ENCODE peak calls at places on chromosomes 7 and 10, in eight cellular contexts. X, H, A, U, Q, B, Z and S are unnamed samples.

GRCh38 chr10:133169173-133169947 is 9.3 kb downstream of the KNDC1 start:
- DNase-seq in X (no peak), H (no peak), A (no peak), U (no peak), Q (no peak), B (no peak), Z (no peak), S (no peak)

GRCh38 chr7:30752979-30753378 is 1.0 kb downstream of the INMT start:
- DNase-seq in X (peak; percentile 58), H (no peak), A (no peak), U (peak; percentile 83), Q (peak; percentile 38), B (no peak), Z (peak; percentile 90), S (no peak)

GRCh38 chr10:666237-667012 is 23.0 kb downstream of the DIP2C start:
- DNase-seq in X (no peak), H (no peak), A (no peak), U (no peak), Q (no peak), B (no peak), Z (no peak), S (no peak)

GRCh38 chr10:6136215-6137201 is 47.7 kb downstream of the RBM17 start:
- DNase-seq in X (no peak), H (peak; percentile 57), A (no peak), U (peak; percentile 57), Q (peak; percentile 82), B (peak; percentile 54), Z (no peak), S (peak; percentile 32)

GRCh38 chr7:24834150-24834798 is 77.0 kb upstream of the GSDME start:
- DNase-seq in X (no peak), H (no peak), A (no peak), U (no peak), Q (no peak), B (no peak), Z (peak; percentile 29), S (no peak)

GRCh38 chr10:87761892-87762291 is 56.1 kb downstream of the ATAD1 start:
- DNase-seq in X (no peak), H (peak; percentile 60), A (no peak), U (peak; percentile 69), Q (peak; percentile 79), B (peak; percentile 66), Z (no peak), S (no peak)

GRCh38 chr7:68610751-68611150 is 987.5 kb upstream of the AUTS2 start:
- DNase-seq in X (no peak), H (no peak), A (no peak), U (no peak), Q (no peak), B (no peak), Z (no peak), S (no peak)

GRCh38 chr7:101594790-101595189 is 34.3 kb downstream of the MYL10 start:
- DNase-seq in X (no peak), H (no peak), A (no peak), U (no peak), Q (no peak), B (no peak), Z (no peak), S (no peak)

GRCh38 chr7:508461-509170 is 11.0 kb downstream of the PDGFA start:
- DNase-seq in X (no peak), H (no peak), A (no peak), U (no peak), Q (no peak), B (no peak), Z (no peak), S (no peak)

GRCh38 chr10:3105905-3106304 is 38.6 kb downstream of the PFKP start:
- DNase-seq in X (no peak), H (no peak), A (no peak), U (no peak), Q (no peak), B (no peak), Z (no peak), S (no peak)

GRCh38 chr7:151795168-151795754 is 81.7 kb downstream of the PRKAG2 start:
- DNase-seq in X (no peak), H (peak; percentile 84), A (no peak), U (no peak), Q (no peak), B (no peak), Z (no peak), S (no peak)

GRCh38 chr7:22430457-22430856 is 69.5 kb downstream of the STEAP1B start:
- DNase-seq in X (no peak), H (no peak), A (no peak), U (peak; percentile 14), Q (peak; percentile 77), B (peak; percentile 67), Z (no peak), S (peak; percentile 20)

GRCh38 chr10:11351801-11352200 is 259.6 kb downstream of the USP6NL start:
- DNase-seq in X (no peak), H (no peak), A (no peak), U (no peak), Q (no peak), B (no peak), Z (no peak), S (no peak)

GRCh38 chr7:35802102-35802466 is 1.2 kb downstream of the SEPTIN7 start:
- DNase-seq in X (no peak), H (no peak), A (no peak), U (no peak), Q (no peak), B (no peak), Z (no peak), S (no peak)

GRCh38 chr7:22549667-22550513 is 49.9 kb upstream of the STEAP1B start:
- DNase-seq in X (no peak), H (peak; percentile 16), A (no peak), U (peak; percentile 25), Q (peak; percentile 42), B (peak; percentile 19), Z (no peak), S (no peak)

GRCh38 chr10:133400624-133401424 is 6.9 kb downstream of the MTG1 start:
- DNase-seq in X (no peak), H (peak; percentile 71), A (no peak), U (no peak), Q (no peak), B (no peak), Z (no peak), S (no peak)

GRCh38 chr10:16843252-16843870 is 26.1 kb upstream of the RSU1 start:
- DNase-seq in X (no peak), H (peak; percentile 74), A (no peak), U (peak; percentile 87), Q (peak; percentile 76), B (peak; percentile 42), Z (peak; percentile 19), S (peak; percentile 52)

GRCh38 chr7:35454575-35455385 is 200.9 kb upstream of the TBX20 start:
- DNase-seq in X (no peak), H (no peak), A (no peak), U (no peak), Q (no peak), B (no peak), Z (no peak), S (no peak)

GRCh38 chr10:4354382-4354812 is 471.6 kb upstream of the AKR1E2 start:
- DNase-seq in X (no peak), H (no peak), A (no peak), U (no peak), Q (peak; percentile 76), B (peak; percentile 19), Z (no peak), S (no peak)

GRCh38 chr10:93006435-93007039 is 54.1 kb upstream of the CYP26C1 start:
- DNase-seq in X (no peak), H (peak; percentile 14), A (no peak), U (peak; percentile 71), Q (peak; percentile 52), B (peak; percentile 45), Z (no peak), S (peak; percentile 41)

DNA sequence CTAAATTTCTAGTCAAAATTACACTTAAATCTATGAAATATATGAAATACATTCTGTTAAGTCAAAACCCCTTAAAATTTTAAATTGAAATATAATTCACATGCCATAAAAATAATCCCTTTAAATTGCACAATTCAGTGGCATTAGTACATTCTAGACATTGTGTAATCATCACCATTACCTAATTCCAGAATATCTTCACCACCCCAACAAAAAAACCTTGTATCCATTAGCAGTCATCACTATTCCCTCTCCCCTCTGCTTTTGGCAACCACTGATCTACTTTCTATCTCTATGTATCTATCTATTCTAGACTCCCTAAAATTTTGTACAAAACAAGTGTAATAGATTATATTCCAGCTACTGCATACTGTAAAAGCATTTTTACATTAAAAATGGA is 261.2 kb downstream of the GLI3 start:
- DNase-seq in X (no peak), H (no peak), A (no peak), U (peak; percentile 64), Q (no peak), B (no peak), Z (no peak), S (no peak)
- H3K27ac ChIP-seq in X (no peak overlapping the region), H (no peak overlapping the region), A (no peak overlapping the region), U (no peak overlapping the region), Q (no peak overlapping the region), B (no peak overlapping the region), Z (no peak overlapping the region), S (no peak overlapping the region)

DNA sequence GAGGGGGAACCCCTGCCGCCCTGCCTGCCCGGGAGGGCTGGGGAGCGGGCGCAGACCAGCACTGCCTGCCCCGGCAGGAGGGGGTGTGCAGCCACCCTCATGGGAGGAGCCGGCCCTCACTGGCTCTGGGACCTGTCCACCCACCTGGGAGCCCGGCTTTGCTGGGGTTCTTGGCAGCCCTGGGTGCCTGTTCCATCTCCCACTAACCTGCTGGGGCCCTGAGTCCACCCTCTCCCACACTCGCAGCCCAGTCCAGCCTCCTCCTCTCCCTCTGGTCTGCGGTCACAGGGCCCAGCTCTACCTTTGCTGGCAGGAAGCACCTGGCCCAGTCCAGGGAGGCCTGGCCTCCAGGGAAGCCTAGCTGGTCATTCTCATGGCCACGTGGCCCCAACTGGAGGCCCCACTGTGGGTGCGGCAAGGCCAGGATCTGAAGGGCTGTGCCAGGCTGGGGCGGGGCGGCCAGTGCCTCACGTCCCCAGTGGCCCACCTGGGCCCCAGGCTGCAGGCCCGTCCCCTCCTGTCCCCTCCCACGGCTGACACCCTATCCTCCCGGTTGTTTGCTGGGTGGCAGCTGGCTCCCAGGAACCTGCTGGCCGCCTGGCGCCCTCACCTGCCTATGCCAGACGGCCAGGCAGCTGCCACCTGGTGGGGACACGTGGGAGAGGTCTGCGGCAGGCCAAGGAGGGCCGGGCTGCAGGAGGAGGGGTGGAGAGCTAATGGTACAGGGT is at the start of gene TMEM184A:
- DNase-seq in X (no peak), H (peak; percentile 61), A (no peak), U (no peak), Q (no peak), B (no peak), Z (no peak), S (no peak)
- H3K27ac ChIP-seq in X (no peak within 1 kb of the TSS), H (no peak within 1 kb of the TSS), A (no peak within 1 kb of the TSS), U (no peak within 1 kb of the TSS), Q (peak within 1 kb of the TSS; percentile 23), B (no peak within 1 kb of the TSS), Z (no peak within 1 kb of the TSS), S (peak within 1 kb of the TSS; percentile 11)

DNA sequence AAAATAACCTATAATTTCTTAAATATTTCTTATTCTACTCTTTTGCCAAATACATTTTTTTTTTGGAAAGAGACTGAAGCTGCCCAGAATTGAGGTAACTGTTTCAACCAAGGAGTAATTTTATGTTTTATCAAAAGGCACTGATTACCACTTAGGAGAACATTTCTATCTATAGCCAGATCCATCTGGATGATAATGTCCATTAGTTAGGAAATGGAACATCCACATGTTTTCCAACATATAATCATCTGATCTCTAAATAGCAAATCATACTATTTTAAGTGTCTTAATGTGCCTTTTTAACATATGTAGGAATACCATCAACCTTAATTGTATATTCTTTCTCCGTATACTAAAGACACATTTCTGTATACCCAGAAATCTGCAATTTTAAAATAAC is 1068.9 kb downstream of the NXPH1 start:
- DNase-seq in X (no peak), H (no peak), A (no peak), U (no peak), Q (no peak), B (no peak), Z (no peak), S (no peak)
- H3K27ac ChIP-seq in X (no peak overlapping the region), H (no peak overlapping the region), A (no peak overlapping the region), U (no peak overlapping the region), Q (no peak overlapping the region), B (no peak overlapping the region), Z (no peak overlapping the region), S (no peak overlapping the region)

GRCh38 chr7:128407751-128408708 is 1.8 kb downstream of the IMPDH1 start:
- DNase-seq in X (no peak), H (no peak), A (no peak), U (peak; percentile 34), Q (no peak), B (no peak), Z (no peak), S (no peak)
- H3K27ac ChIP-seq in X (no peak overlapping the region), H (peak overlapping the region; percentile 33), A (peak overlapping the region; percentile 92), U (no peak overlapping the region), Q (no peak overlapping the region), B (no peak overlapping the region), Z (peak overlapping the region; percentile 18), S (peak overlapping the region; percentile 34)